ENCODE peak calls at places on chromosomes 13 and 19, in six cellular contexts. One of them, this sample, is unnamed.

GRCh38 chr19:38195237-38195636 is 28.8 kb downstream of the DPF1 start:
- DNase-seq in AG10803: no peak
- DNase-seq in DND-41: no peak
- DNase-seq in neural progenitor cell: no peak
- DNase-seq in SJCRH30: no peak
- DNase-seq in lung: no peak
- DNase-seq in this sample: no peak

GRCh38 chr19:38849746-38850230 is at the start of gene HNRNPL:
- DNase-seq in AG10803: no peak
- DNase-seq in DND-41: no peak
- DNase-seq in neural progenitor cell: no peak
- DNase-seq in SJCRH30: no peak
- DNase-seq in lung: peak
- DNase-seq in this sample: no peak

GRCh38 chr13:74423434-74423833 is 289.2 kb upstream of the KLF12 start:
- DNase-seq in AG10803: no peak
- DNase-seq in DND-41: no peak
- DNase-seq in neural progenitor cell: no peak
- DNase-seq in SJCRH30: no peak
- DNase-seq in lung: no peak
- DNase-seq in this sample: no peak

GRCh38 chr13:43785166-43785680 is 1.5 kb downstream of the ENOX1 start:
- DNase-seq in AG10803: no peak
- DNase-seq in DND-41: no peak
- DNase-seq in neural progenitor cell: peak
- DNase-seq in SJCRH30: no peak
- DNase-seq in lung: no peak
- DNase-seq in this sample: no peak

GRCh38 chr13:43878897-43879322 is 630 bp downstream of the CCDC122 start:
- DNase-seq in AG10803: peak
- DNase-seq in DND-41: no peak
- DNase-seq in neural progenitor cell: peak
- DNase-seq in SJCRH30: peak
- DNase-seq in lung: peak
- DNase-seq in this sample: peak

GRCh38 chr13:49429061-49429460 is 14.8 kb downstream of the CAB39L start:
- DNase-seq in AG10803: no peak
- DNase-seq in DND-41: no peak
- DNase-seq in neural progenitor cell: no peak
- DNase-seq in SJCRH30: no peak
- DNase-seq in lung: no peak
- DNase-seq in this sample: no peak

GRCh38 chr19:55472463-55472862 is 4.0 kb upstream of the ZNF628 start:
- DNase-seq in AG10803: peak
- DNase-seq in DND-41: no peak
- DNase-seq in neural progenitor cell: no peak
- DNase-seq in SJCRH30: no peak
- DNase-seq in lung: no peak
- DNase-seq in this sample: no peak

GRCh38 chr19:51094696-51095279 is 12.1 kb upstream of the KLK14 start:
- DNase-seq in AG10803: no peak
- DNase-seq in DND-41: peak
- DNase-seq in neural progenitor cell: peak
- DNase-seq in SJCRH30: peak
- DNase-seq in lung: no peak
- DNase-seq in this sample: peak

GRCh38 chr13:43307921-43308433 is 284.6 kb downstream of the DNAJC15 start:
- DNase-seq in AG10803: peak
- DNase-seq in DND-41: no peak
- DNase-seq in neural progenitor cell: no peak
- DNase-seq in SJCRH30: peak
- DNase-seq in lung: peak
- DNase-seq in this sample: peak

GRCh38 chr19:40358773-40359172 is 10.3 kb downstream of the PLD3 start:
- DNase-seq in AG10803: no peak
- DNase-seq in DND-41: no peak
- DNase-seq in neural progenitor cell: no peak
- DNase-seq in SJCRH30: no peak
- DNase-seq in lung: no peak
- DNase-seq in this sample: peak

GRCh38 chr13:43005460-43006236 is 13.6 kb upstream of the EPSTI1 start:
- DNase-seq in AG10803: peak
- DNase-seq in DND-41: no peak
- DNase-seq in neural progenitor cell: no peak
- DNase-seq in SJCRH30: no peak
- DNase-seq in lung: no peak
- DNase-seq in this sample: no peak

GRCh38 chr19:480016-480855 is 16.1 kb upstream of the MADCAM1 start:
- DNase-seq in AG10803: peak
- DNase-seq in DND-41: peak
- DNase-seq in neural progenitor cell: peak
- DNase-seq in SJCRH30: no peak
- DNase-seq in lung: peak
- DNase-seq in this sample: no peak

GRCh38 chr13:43786766-43787517 is at the start of gene ENOX1:
- DNase-seq in AG10803: peak
- DNase-seq in DND-41: no peak
- DNase-seq in neural progenitor cell: peak
- DNase-seq in SJCRH30: peak
- DNase-seq in lung: no peak
- DNase-seq in this sample: peak

GRCh38 chr19:7943444-7944176 is at the start of gene TIMM44:
- DNase-seq in AG10803: peak
- DNase-seq in DND-41: peak
- DNase-seq in neural progenitor cell: peak
- DNase-seq in SJCRH30: peak
- DNase-seq in lung: peak
- DNase-seq in this sample: peak

GRCh38 chr19:2926341-2927031 is 18.3 kb downstream of the ZNF77 start:
- DNase-seq in AG10803: no peak
- DNase-seq in DND-41: no peak
- DNase-seq in neural progenitor cell: no peak
- DNase-seq in SJCRH30: no peak
- DNase-seq in lung: no peak
- DNase-seq in this sample: no peak

GRCh38 chr13:109595466-109595865 is 190.9 kb downstream of the IRS2 start:
- DNase-seq in AG10803: peak
- DNase-seq in DND-41: no peak
- DNase-seq in neural progenitor cell: no peak
- DNase-seq in SJCRH30: no peak
- DNase-seq in lung: no peak
- DNase-seq in this sample: no peak

GRCh38 chr13:33107403-33107760 is 91.2 kb downstream of the KL start:
- DNase-seq in AG10803: no peak
- DNase-seq in DND-41: no peak
- DNase-seq in neural progenitor cell: no peak
- DNase-seq in SJCRH30: no peak
- DNase-seq in lung: no peak
- DNase-seq in this sample: no peak

GRCh38 chr19:10602330-10603083 is 15.4 kb upstream of the AP1M2 start:
- DNase-seq in AG10803: peak
- DNase-seq in DND-41: peak
- DNase-seq in neural progenitor cell: peak
- DNase-seq in SJCRH30: peak
- DNase-seq in lung: peak
- DNase-seq in this sample: peak

GRCh38 chr19:10601999-10602329 is 14.9 kb upstream of the AP1M2 start:
- DNase-seq in AG10803: no peak
- DNase-seq in DND-41: no peak
- DNase-seq in neural progenitor cell: no peak
- DNase-seq in SJCRH30: no peak
- DNase-seq in lung: no peak
- DNase-seq in this sample: no peak

GRCh38 chr19:10603084-10603872 is 16.2 kb upstream of the AP1M2 start:
- DNase-seq in AG10803: peak
- DNase-seq in DND-41: peak
- DNase-seq in neural progenitor cell: peak
- DNase-seq in SJCRH30: peak
- DNase-seq in lung: no peak
- DNase-seq in this sample: peak

GRCh38 chr19:10603873-10604459 is 16.9 kb upstream of the AP1M2 start:
- DNase-seq in AG10803: peak
- DNase-seq in DND-41: peak
- DNase-seq in neural progenitor cell: peak
- DNase-seq in SJCRH30: no peak
- DNase-seq in lung: no peak
- DNase-seq in this sample: peak

DNA sequence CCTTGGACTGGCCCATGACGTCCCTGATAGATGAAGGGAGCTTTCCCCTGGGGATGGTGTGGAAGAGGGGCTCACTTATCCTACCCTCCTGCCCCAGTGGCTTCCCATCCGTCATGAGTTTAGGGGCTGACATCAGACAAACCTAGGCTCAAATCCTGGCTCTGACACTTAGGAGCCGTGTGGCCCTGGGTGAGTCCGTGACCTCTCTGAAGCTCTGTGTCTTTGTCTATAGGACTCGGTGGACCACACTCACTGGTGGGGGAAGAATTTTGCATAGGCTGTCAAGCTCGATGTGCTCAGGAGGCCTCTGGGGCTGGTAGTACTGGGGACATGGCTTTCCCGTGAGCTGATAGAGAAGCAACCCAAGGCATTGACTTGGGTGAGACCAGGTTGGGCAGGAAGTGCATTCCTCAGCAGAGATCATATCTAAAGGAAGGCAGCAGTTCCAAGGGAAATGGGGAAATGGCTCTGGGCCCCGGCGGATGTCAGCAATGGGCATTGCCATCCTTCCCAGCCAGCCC is 17.4 kb upstream of the AP1M2 start:
- DNase-seq in AG10803: no peak
- DNase-seq in DND-41: no peak
- DNase-seq in neural progenitor cell: no peak
- DNase-seq in SJCRH30: no peak
- DNase-seq in lung: no peak
- DNase-seq in this sample: peak
- H3K4me3 ChIP-seq in AG10803: no peak
- H3K4me3 ChIP-seq in DND-41: no peak
- H3K4me3 ChIP-seq in neural progenitor cell: no peak
- H3K4me3 ChIP-seq in SJCRH30: no peak
- H3K4me3 ChIP-seq in lung: no peak
- H3K4me3 ChIP-seq in this sample: peak

GRCh38 chr19:18194554-18195238 is 1.7 kb downstream of the MPV17L2 start:
- DNase-seq in AG10803: no peak
- DNase-seq in DND-41: no peak
- DNase-seq in neural progenitor cell: peak
- DNase-seq in SJCRH30: peak
- DNase-seq in lung: no peak
- DNase-seq in this sample: peak
- H3K4me3 ChIP-seq in AG10803: peak
- H3K4me3 ChIP-seq in DND-41: no peak
- H3K4me3 ChIP-seq in neural progenitor cell: peak
- H3K4me3 ChIP-seq in SJCRH30: no peak
- H3K4me3 ChIP-seq in lung: no peak
- H3K4me3 ChIP-seq in this sample: peak

DNA sequence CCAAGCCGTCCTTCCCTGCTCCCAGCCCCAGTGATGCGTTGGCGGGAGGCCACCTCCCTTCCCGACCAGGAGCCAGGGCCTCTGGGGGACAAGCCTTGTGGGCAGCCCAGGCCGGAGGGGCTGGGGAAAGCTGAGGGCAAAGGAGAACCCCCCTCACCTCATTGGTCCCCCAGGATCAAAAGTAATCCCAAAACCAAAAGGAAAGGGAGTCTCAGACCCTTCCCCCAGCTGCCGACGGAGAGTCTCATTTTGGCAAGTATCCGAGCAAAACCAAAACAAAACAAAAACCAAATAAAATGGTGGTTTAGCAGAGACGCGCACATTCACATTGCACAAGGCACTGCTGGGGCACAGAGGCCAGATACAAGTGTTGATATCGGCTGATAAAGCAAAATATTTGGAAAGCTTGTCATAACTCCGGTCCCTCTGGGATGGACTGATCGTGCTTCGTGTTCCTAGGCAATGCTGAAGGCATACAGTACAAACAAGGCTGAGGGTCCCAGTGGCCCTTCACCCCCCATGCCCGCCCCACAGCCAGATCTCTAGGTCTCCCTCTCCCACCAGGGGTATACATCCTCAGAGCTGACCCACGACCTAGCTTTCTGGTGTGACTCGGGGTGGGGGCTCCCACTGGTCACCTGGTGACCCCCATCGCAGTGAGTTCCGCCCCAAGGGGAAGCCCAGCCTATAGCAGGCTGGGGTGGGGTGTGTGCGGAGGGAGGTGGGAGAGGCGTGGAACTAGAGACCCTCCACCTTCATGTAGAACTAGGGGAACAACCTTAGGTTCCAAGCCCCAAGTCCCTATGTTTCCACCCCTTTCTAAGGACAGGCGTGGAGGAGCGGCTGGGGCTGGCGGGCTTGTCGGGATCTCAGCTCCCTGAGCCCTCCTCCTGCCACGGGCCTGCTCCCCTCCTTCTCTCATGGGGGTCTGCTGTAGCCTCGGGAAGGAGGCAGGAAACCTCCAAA is 2.0 kb downstream of the CEBPA start:
- DNase-seq in AG10803: peak
- DNase-seq in DND-41: no peak
- DNase-seq in neural progenitor cell: no peak
- DNase-seq in SJCRH30: no peak
- DNase-seq in lung: peak
- DNase-seq in this sample: no peak
- H3K4me3 ChIP-seq in AG10803: peak
- H3K4me3 ChIP-seq in DND-41: no peak
- H3K4me3 ChIP-seq in neural progenitor cell: peak
- H3K4me3 ChIP-seq in SJCRH30: no peak
- H3K4me3 ChIP-seq in lung: peak
- H3K4me3 ChIP-seq in this sample: no peak

GRCh38 chr13:99868767-99869166 is 102.8 kb downstream of the ZIC5 start:
- DNase-seq in AG10803: no peak
- DNase-seq in DND-41: no peak
- DNase-seq in neural progenitor cell: no peak
- DNase-seq in SJCRH30: no peak
- DNase-seq in lung: no peak
- DNase-seq in this sample: no peak

GRCh38 chr13:99869830-99870229 is 101.7 kb downstream of the ZIC5 start:
- DNase-seq in AG10803: no peak
- DNase-seq in DND-41: no peak
- DNase-seq in neural progenitor cell: no peak
- DNase-seq in SJCRH30: no peak
- DNase-seq in lung: no peak
- DNase-seq in this sample: no peak

GRCh38 chr13:99873141-99873540 is 98.4 kb downstream of the ZIC5 start:
- DNase-seq in AG10803: no peak
- DNase-seq in DND-41: no peak
- DNase-seq in neural progenitor cell: no peak
- DNase-seq in SJCRH30: no peak
- DNase-seq in lung: no peak
- DNase-seq in this sample: no peak

GRCh38 chr13:99871249-99871898 is 100.2 kb downstream of the ZIC5 start:
- DNase-seq in AG10803: no peak
- DNase-seq in DND-41: no peak
- DNase-seq in neural progenitor cell: no peak
- DNase-seq in SJCRH30: no peak
- DNase-seq in lung: no peak
- DNase-seq in this sample: no peak

DNA sequence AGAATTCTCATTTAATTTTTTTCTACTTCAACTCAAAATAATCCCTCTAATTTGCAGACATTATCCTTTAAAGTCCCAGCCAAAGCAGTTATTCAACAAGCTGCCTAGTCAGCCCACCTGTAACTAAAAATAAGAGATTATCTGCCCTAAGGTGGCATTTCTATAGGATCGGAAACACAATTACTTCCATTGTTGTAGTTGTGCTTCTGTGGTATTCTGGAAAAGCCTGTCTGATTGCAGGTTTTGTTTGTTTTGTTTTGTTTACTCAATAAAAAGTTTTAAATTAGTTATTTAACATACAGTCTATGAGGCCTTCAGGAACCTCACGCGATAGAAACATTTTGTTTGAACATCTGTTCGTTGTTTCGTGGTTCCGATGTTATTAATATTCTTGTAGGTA is 101.0 kb downstream of the ZIC5 start:
- DNase-seq in AG10803: no peak
- DNase-seq in DND-41: no peak
- DNase-seq in neural progenitor cell: no peak
- DNase-seq in SJCRH30: no peak
- DNase-seq in lung: no peak
- DNase-seq in this sample: no peak
- H3K4me3 ChIP-seq in AG10803: no peak
- H3K4me3 ChIP-seq in DND-41: no peak
- H3K4me3 ChIP-seq in neural progenitor cell: no peak
- H3K4me3 ChIP-seq in SJCRH30: no peak
- H3K4me3 ChIP-seq in lung: no peak
- H3K4me3 ChIP-seq in this sample: no peak

This sample was measured in GM12865.